ENCODE peak calls at places on chromosomes 16 and 17, in five cellular contexts. One of them, this sample, is unnamed.

GRCh38 chr17:78383725-78384471 is 5.4 kb downstream of the PGS1 start:
- DNase-seq in body of pancreas: peak; percentile 56
- DNase-seq in astrocyte of the spinal cord: peak; percentile 99
- DNase-seq in OCI-LY7: peak; percentile 26
- DNase-seq in BE2C: no peak
- DNase-seq in this sample: peak; percentile 97

GRCh38 chr17:64345691-64346376 is 44.8 kb downstream of the PECAM1 start:
- DNase-seq in body of pancreas: no peak
- DNase-seq in astrocyte of the spinal cord: no peak
- DNase-seq in OCI-LY7: no peak
- DNase-seq in BE2C: no peak
- DNase-seq in this sample: no peak

GRCh38 chr16:79874391-79874790 is 273.9 kb upstream of the MAF start:
- DNase-seq in body of pancreas: no peak
- DNase-seq in astrocyte of the spinal cord: no peak
- DNase-seq in OCI-LY7: no peak
- DNase-seq in BE2C: no peak
- DNase-seq in this sample: peak; percentile 80

GRCh38 chr17:20203021-20203420 is 193.9 kb downstream of the SPECC1 start:
- DNase-seq in body of pancreas: no peak
- DNase-seq in astrocyte of the spinal cord: no peak
- DNase-seq in OCI-LY7: no peak
- DNase-seq in BE2C: no peak
- DNase-seq in this sample: no peak

GRCh38 chr17:72977768-72978417 is 114.6 kb downstream of the SLC39A11 start:
- DNase-seq in body of pancreas: peak; percentile 32
- DNase-seq in astrocyte of the spinal cord: peak; percentile 59
- DNase-seq in OCI-LY7: no peak
- DNase-seq in BE2C: no peak
- DNase-seq in this sample: peak; percentile 18

GRCh38 chr17:55709984-55710383 is 12.7 kb downstream of the TMEM100 start:
- DNase-seq in body of pancreas: no peak
- DNase-seq in astrocyte of the spinal cord: no peak
- DNase-seq in OCI-LY7: no peak
- DNase-seq in BE2C: no peak
- DNase-seq in this sample: no peak

GRCh38 chr16:66474750-66475199 is 47.7 kb downstream of the BEAN1 start:
- DNase-seq in body of pancreas: no peak
- DNase-seq in astrocyte of the spinal cord: peak; percentile 6
- DNase-seq in OCI-LY7: peak; percentile 78
- DNase-seq in BE2C: no peak
- DNase-seq in this sample: no peak

GRCh38 chr17:48488548-48489106 is 42.2 kb downstream of the HOXB1 start:
- DNase-seq in body of pancreas: no peak
- DNase-seq in astrocyte of the spinal cord: no peak
- DNase-seq in OCI-LY7: peak; percentile 35
- DNase-seq in BE2C: no peak
- DNase-seq in this sample: no peak

GRCh38 chr16:27049117-27049516 is 17.6 kb upstream of the C16orf82 start:
- DNase-seq in body of pancreas: no peak
- DNase-seq in astrocyte of the spinal cord: no peak
- DNase-seq in OCI-LY7: no peak
- DNase-seq in BE2C: no peak
- DNase-seq in this sample: no peak

GRCh38 chr17:42050360-42051012 is at the start of gene C17orf113:
- DNase-seq in body of pancreas: peak; percentile 81
- DNase-seq in astrocyte of the spinal cord: no peak
- DNase-seq in OCI-LY7: no peak
- DNase-seq in BE2C: peak; percentile 79
- DNase-seq in this sample: no peak

GRCh38 chr17:74212913-74213791 is at the start of gene TTYH2:
- DNase-seq in body of pancreas: peak; percentile 94
- DNase-seq in astrocyte of the spinal cord: peak; percentile 88
- DNase-seq in OCI-LY7: peak; percentile 83
- DNase-seq in BE2C: peak; percentile 92
- DNase-seq in this sample: peak; percentile 87
- TF ChIP-seq CTCF in body of pancreas: peak; percentile 17
- TF ChIP-seq CTCF in astrocyte of the spinal cord: peak; percentile 30
- TF ChIP-seq CTCF in OCI-LY7: peak; percentile 47
- TF ChIP-seq CTCF in BE2C: no peak
- TF ChIP-seq CTCF in this sample: peak; percentile 18

DNA sequence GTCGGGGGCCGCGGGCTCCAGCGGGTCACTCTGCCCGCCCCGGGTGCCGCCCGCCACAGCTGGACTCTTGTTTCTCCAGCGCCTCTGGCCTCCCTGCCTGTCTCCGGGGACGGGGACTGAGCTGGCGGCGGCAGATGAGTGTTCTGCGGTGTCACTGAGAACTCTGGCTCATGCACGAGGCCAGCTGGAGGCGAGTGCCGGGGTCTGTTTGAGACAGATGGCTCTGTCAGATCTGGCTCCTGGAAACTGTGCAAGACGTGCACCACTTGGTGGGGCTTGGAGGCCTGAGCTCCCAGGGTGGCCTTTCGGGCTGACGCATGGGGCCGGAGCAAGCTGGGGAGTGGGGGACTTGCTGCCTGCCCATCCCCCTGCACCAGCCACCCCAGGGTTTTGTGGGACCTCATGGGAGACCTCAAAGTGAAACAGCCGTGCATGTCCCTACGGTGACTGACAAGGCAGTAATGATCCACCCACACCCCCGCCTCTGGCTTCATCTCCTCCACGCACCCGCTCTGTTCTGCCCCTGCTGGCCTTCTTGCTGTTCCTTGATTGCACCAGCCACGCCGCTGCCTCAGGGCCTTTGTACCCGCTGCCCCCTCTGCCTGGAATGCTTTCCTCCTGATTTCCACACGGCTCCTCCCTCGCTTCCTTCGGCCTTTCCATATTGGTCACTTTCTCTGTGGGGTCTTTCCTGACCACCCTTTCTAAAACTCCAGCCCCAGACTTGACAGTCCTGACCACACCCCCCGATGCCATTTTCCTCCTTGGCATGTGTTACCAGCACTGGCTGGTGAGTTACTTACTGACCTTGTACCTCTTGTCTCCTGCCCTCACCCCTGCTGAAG is 174.9 kb upstream of the CIBAR2 start:
- DNase-seq in body of pancreas: no peak
- DNase-seq in astrocyte of the spinal cord: peak; percentile 27
- DNase-seq in OCI-LY7: no peak
- DNase-seq in BE2C: peak; percentile 97
- DNase-seq in this sample: peak; percentile 23
- TF ChIP-seq CTCF in body of pancreas: no peak
- TF ChIP-seq CTCF in astrocyte of the spinal cord: no peak
- TF ChIP-seq CTCF in OCI-LY7: no peak
- TF ChIP-seq CTCF in BE2C: no peak
- TF ChIP-seq CTCF in this sample: no peak

GRCh38 chr17:6853764-6854442 is 22.4 kb upstream of the TEKT1 start:
- DNase-seq in body of pancreas: peak; percentile 23
- DNase-seq in astrocyte of the spinal cord: no peak
- DNase-seq in OCI-LY7: peak; percentile 80
- DNase-seq in BE2C: no peak
- DNase-seq in this sample: peak; percentile 71
- TF ChIP-seq CTCF in body of pancreas: no peak
- TF ChIP-seq CTCF in astrocyte of the spinal cord: peak; percentile 24
- TF ChIP-seq CTCF in OCI-LY7: peak; percentile 80
- TF ChIP-seq CTCF in BE2C: peak; percentile 31
- TF ChIP-seq CTCF in this sample: peak; percentile 52

GRCh38 chr17:80175411-80175810 is 5.6 kb downstream of the CARD14 start:
- DNase-seq in body of pancreas: no peak
- DNase-seq in astrocyte of the spinal cord: no peak
- DNase-seq in OCI-LY7: no peak
- DNase-seq in BE2C: no peak
- DNase-seq in this sample: peak; percentile 16

GRCh38 chr17:80180192-80180591 is 10.4 kb downstream of the CARD14 start:
- DNase-seq in body of pancreas: no peak
- DNase-seq in astrocyte of the spinal cord: no peak
- DNase-seq in OCI-LY7: no peak
- DNase-seq in BE2C: no peak
- DNase-seq in this sample: no peak

GRCh38 chr17:80173916-80174315 is 4.1 kb downstream of the CARD14 start:
- DNase-seq in body of pancreas: no peak
- DNase-seq in astrocyte of the spinal cord: no peak
- DNase-seq in OCI-LY7: no peak
- DNase-seq in BE2C: no peak
- DNase-seq in this sample: no peak

GRCh38 chr17:80177986-80178590 is 8.3 kb downstream of the CARD14 start:
- DNase-seq in body of pancreas: no peak
- DNase-seq in astrocyte of the spinal cord: no peak
- DNase-seq in OCI-LY7: no peak
- DNase-seq in BE2C: no peak
- DNase-seq in this sample: no peak

GRCh38 chr17:80176757-80177156 is 6.9 kb downstream of the CARD14 start:
- DNase-seq in body of pancreas: no peak
- DNase-seq in astrocyte of the spinal cord: no peak
- DNase-seq in OCI-LY7: no peak
- DNase-seq in BE2C: no peak
- DNase-seq in this sample: no peak
- TF ChIP-seq CTCF in body of pancreas: no peak
- TF ChIP-seq CTCF in astrocyte of the spinal cord: no peak
- TF ChIP-seq CTCF in OCI-LY7: no peak
- TF ChIP-seq CTCF in BE2C: no peak
- TF ChIP-seq CTCF in this sample: no peak